ENCODE peak calls at places on chromosomes 12 and 14, in ten cellular contexts. O, F, P, I, K, Q, M, A, J and G are unnamed samples.

GRCh38 chr12:27332407-27333310 is at the start of gene BMAL2:
- DNase-seq in Q (peak), J (peak), I (peak), F (peak), P (peak), M (peak), A (peak), O (peak), K (peak), G (peak)

GRCh38 chr14:77036484-77037337 is 8.2 kb upstream of the IRF2BPL start:
- DNase-seq in O (no peak), P (no peak), A (peak), M (no peak), I (no peak), F (no peak), J (no peak), K (no peak), Q (no peak), G (no peak)

GRCh38 chr12:27966870-27967269 is 5.7 kb downstream of the PTHLH start:
- DNase-seq in K (no peak), P (no peak), A (peak), O (no peak), Q (no peak), F (no peak), J (no peak), I (peak), M (peak), G (no peak)

GRCh38 chr14:100376751-100377171 is 53.6 kb downstream of the SLC25A47 start:
- DNase-seq in I (peak), J (no peak), A (peak), P (no peak), K (no peak), M (peak), Q (no peak), O (no peak), F (peak), G (no peak)

GRCh38 chr14:100530270-100531072 is 56.7 kb downstream of the BEGAIN start:
- DNase-seq in A (no peak), J (no peak), I (no peak), F (no peak), O (peak), K (no peak), P (no peak), Q (no peak), M (no peak), G (peak)

GRCh38 chr12:14810953-14811483 is 3.0 kb downstream of the SMCO3 start:
- DNase-seq in M (peak), P (no peak), F (no peak), Q (no peak), K (no peak), A (peak), I (peak), O (no peak), J (no peak), G (no peak)

GRCh38 chr12:15772405-15773018 is 16.7 kb downstream of the EPS8 start:
- DNase-seq in A (peak), F (no peak), I (peak), O (no peak), K (no peak), Q (no peak), P (no peak), J (peak), M (peak), G (no peak)

GRCh38 chr12:50620050-50620974 is 115.5 kb downstream of the DIP2B start:
- DNase-seq in K (no peak), Q (no peak), P (no peak), O (no peak), I (peak), F (peak), J (peak), A (peak), M (peak), G (no peak)

GRCh38 chr12:120350576-120351350 is 18.2 kb downstream of the MSI1 start:
- DNase-seq in I (no peak), O (peak), Q (no peak), K (no peak), J (no peak), F (no peak), A (no peak), P (no peak), M (no peak), G (no peak)

GRCh38 chr12:29427964-29428363 is 47.0 kb upstream of the ERGIC2 start:
- DNase-seq in P (no peak), M (no peak), A (peak), F (no peak), K (no peak), J (no peak), Q (no peak), O (no peak), I (no peak), G (no peak)

GRCh38 chr12:111410229-111411186 is 4.8 kb downstream of the SH2B3 start:
- DNase-seq in Q (no peak), P (no peak), K (no peak), A (peak), I (no peak), M (peak), J (no peak), F (peak), O (no peak), G (peak)

GRCh38 chr14:53979747-53980642 is 23.4 kb upstream of the BMP4 start:
- DNase-seq in M (peak), J (no peak), O (no peak), I (peak), K (no peak), A (peak), P (no peak), Q (peak), F (peak), G (no peak)

GRCh38 chr12:117227000-117227653 is 36.9 kb upstream of the FBXO21 start:
- DNase-seq in A (no peak), O (no peak), M (no peak), I (no peak), F (no peak), P (no peak), K (no peak), J (no peak), Q (no peak), G (no peak)

GRCh38 chr12:121579981-121580868 is 598 bp downstream of the KDM2B start:
- DNase-seq in P (peak), Q (peak), J (peak), K (peak), M (peak), A (peak), F (peak), I (peak), O (peak), G (peak)

GRCh38 chr14:87944987-87945604 is 47.9 kb downstream of the GALC start:
- DNase-seq in O (no peak), F (no peak), A (peak), P (no peak), I (peak), J (peak), M (peak), K (no peak), Q (no peak), G (no peak)

GRCh38 chr12:98397323-98398105 is 117.9 kb upstream of the TMPO start:
- DNase-seq in O (peak), M (peak), I (peak), F (peak), J (peak), Q (peak), K (peak), P (peak), A (peak), G (peak)

GRCh38 chr14:39351708-39352107 is 80.5 kb downstream of the FBXO33 start:
- DNase-seq in I (peak), O (no peak), P (no peak), J (no peak), F (no peak), K (no peak), M (peak), A (peak), Q (no peak), G (no peak)

GRCh38 chr14:46580941-46581671 is 70.5 kb downstream of the RPL10L start:
- DNase-seq in K (peak), I (no peak), J (peak), A (peak), F (peak), O (no peak), M (peak), P (no peak), Q (peak), G (no peak)

GRCh38 chr14:103087343-103087835 is 3.4 kb downstream of the LBHD2 start:
- DNase-seq in O (no peak), Q (peak), J (no peak), M (no peak), P (no peak), F (peak), I (no peak), K (no peak), A (no peak), G (no peak)

GRCh38 chr14:94923771-94924170 is 153.9 kb upstream of the GSC start:
- DNase-seq in M (no peak), J (no peak), Q (no peak), K (no peak), I (no peak), A (no peak), O (no peak), P (no peak), F (no peak), G (no peak)

GRCh38 chr12:76024102-76024781 is 7.3 kb downstream of the PHLDA1 start:
- DNase-seq in O (no peak), I (peak), P (no peak), K (no peak), F (no peak), M (no peak), J (no peak), Q (no peak), A (peak), G (no peak)

GRCh38 chr12:100427078-100427477 is 46.6 kb upstream of the NR1H4 start:
- DNase-seq in O (no peak), Q (no peak), M (peak), K (no peak), J (no peak), F (no peak), P (no peak), I (peak), A (peak), G (no peak)

GRCh38 chr12:51865470-51865745 is 16.9 kb upstream of the FIGNL2 start:
- DNase-seq in A (no peak), I (no peak), O (peak), P (no peak), K (no peak), Q (no peak), F (no peak), M (no peak), J (no peak), G (no peak)

GRCh38 chr14:103731481-103731880 is 15.9 kb downstream of the ZFYVE21 start:
- DNase-seq in P (no peak), I (no peak), M (no peak), Q (no peak), O (no peak), F (no peak), A (no peak), J (no peak), K (no peak), G (no peak)

GRCh38 chr12:18383203-18383602 is 121.9 kb downstream of the PIK3C2G start:
- DNase-seq in J (peak), I (peak), M (peak), O (no peak), Q (no peak), K (no peak), A (peak), F (no peak), P (no peak), G (no peak)

GRCh38 chr12:18446245-18446644 is 184.9 kb downstream of the PIK3C2G start:
- DNase-seq in P (no peak), J (no peak), F (no peak), O (no peak), M (no peak), A (no peak), K (no peak), I (no peak), Q (no peak), G (no peak)

GRCh38 chr14:68293404-68293803 is 473.8 kb downstream of the RAD51B start:
- DNase-seq in O (no peak), P (no peak), I (no peak), K (no peak), Q (no peak), F (no peak), M (no peak), A (no peak), J (no peak), G (no peak)

GRCh38 chr12:55829967-55830600 is 697 bp upstream of the DNAJC14 start:
- DNase-seq in P (peak), F (peak), M (no peak), Q (peak), I (no peak), K (peak), A (no peak), O (peak), J (peak), G (peak)

GRCh38 chr12:126160912-126161311 is 1095.7 kb downstream of the AACS start:
- DNase-seq in F (no peak), M (no peak), P (no peak), O (no peak), Q (no peak), K (no peak), A (no peak), J (no peak), I (no peak), G (no peak)

GRCh38 chr12:91603060-91603459 is 420.4 kb upstream of the DCN start:
- DNase-seq in A (peak), I (no peak), K (no peak), M (peak), Q (no peak), F (no peak), J (no peak), P (no peak), O (no peak), G (no peak)

GRCh38 chr12:90827567-90827966 is 127.4 kb downstream of the CCER1 start:
- DNase-seq in F (no peak), J (no peak), K (no peak), A (no peak), P (no peak), Q (no peak), I (no peak), O (no peak), M (no peak), G (no peak)

GRCh38 chr12:103773109-103773905 is 67.7 kb downstream of the NT5DC3 start:
- DNase-seq in A (no peak), K (no peak), P (no peak), Q (no peak), J (no peak), I (peak), O (no peak), F (no peak), M (peak), G (no peak)

GRCh38 chr12:113295846-113296556 is 38.9 kb downstream of the SLC8B1 start:
- DNase-seq in P (no peak), K (no peak), J (no peak), O (no peak), Q (no peak), A (no peak), I (no peak), M (no peak), F (no peak), G (no peak)

GRCh38 chr12:84131076-84131475 is 781.5 kb downstream of the SLC6A15 start:
- DNase-seq in M (peak), Q (no peak), K (no peak), A (peak), I (peak), P (no peak), J (no peak), O (no peak), F (no peak), G (no peak)

GRCh38 chr12:40561395-40561966 is 130.8 kb upstream of the CNTN1 start:
- DNase-seq in K (no peak), Q (no peak), M (no peak), J (no peak), P (no peak), I (no peak), A (no peak), F (no peak), O (no peak), G (no peak)

GRCh38 chr12:40559865-40560264 is 132.4 kb upstream of the CNTN1 start:
- DNase-seq in K (no peak), I (no peak), O (no peak), F (no peak), Q (no peak), A (no peak), J (no peak), M (no peak), P (no peak), G (no peak)

GRCh38 chr12:40560848-40561247 is 131.4 kb upstream of the CNTN1 start:
- DNase-seq in P (no peak), F (no peak), I (no peak), A (no peak), O (no peak), M (no peak), Q (no peak), K (no peak), J (no peak), G (no peak)

GRCh38 chr12:40552868-40553267 is 139.4 kb upstream of the CNTN1 start:
- DNase-seq in K (no peak), J (no peak), M (no peak), A (no peak), F (no peak), O (no peak), I (no peak), P (no peak), Q (no peak), G (no peak)

GRCh38 chr12:40557980-40558379 is 134.3 kb upstream of the CNTN1 start:
- DNase-seq in F (no peak), J (no peak), O (no peak), M (no peak), Q (no peak), K (no peak), A (no peak), I (no peak), P (no peak), G (no peak)
- TF ChIP-seq CTCF in F (no peak), J (no peak), O (no peak), M (no peak), Q (no peak), K (no peak), A (no peak), I (no peak), P (no peak), G (no peak)

GRCh38 chr12:122610911-122611310 is 83.9 kb downstream of the KNTC1 start:
- DNase-seq in O (no peak), F (no peak), P (no peak), M (no peak), I (peak), A (no peak), Q (no peak), J (no peak), K (no peak), G (no peak)
- TF ChIP-seq CTCF in O (no peak), F (no peak), P (no peak), M (no peak), I (no peak), A (no peak), Q (no peak), J (no peak), K (no peak), G (no peak)

DNA sequence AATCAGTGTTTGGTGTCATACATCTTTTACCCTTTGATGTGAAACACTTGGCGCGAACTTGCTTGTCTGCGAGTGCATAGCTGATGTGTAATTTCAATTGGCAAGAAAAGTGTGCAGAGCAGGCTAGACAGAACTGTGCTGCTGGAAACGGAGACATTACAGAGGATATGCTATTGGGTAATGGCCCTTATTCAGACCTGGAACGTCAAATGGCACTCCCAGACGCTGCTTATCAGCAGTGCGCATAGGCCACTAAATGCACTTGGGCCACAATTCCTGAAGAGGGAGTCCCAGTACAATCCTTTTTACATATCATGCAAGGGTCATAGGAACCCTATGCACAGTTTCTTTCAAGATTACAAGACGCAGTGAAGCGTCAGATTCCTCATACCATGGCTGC is 15.7 kb upstream of the SLC10A1 start:
- DNase-seq in J (no peak), M (no peak), Q (no peak), K (no peak), P (no peak), I (no peak), F (no peak), O (no peak), A (no peak), G (no peak)
- TF ChIP-seq CTCF in J (no peak), M (no peak), Q (no peak), K (no peak), P (no peak), I (no peak), F (peak), O (no peak), A (no peak), G (no peak)

GRCh38 chr12:20549115-20549719 is 145.9 kb upstream of the SLCO1C1 start:
- DNase-seq in F (peak), M (peak), Q (peak), A (peak), J (peak), K (peak), O (no peak), I (peak), P (no peak), G (no peak)
- TF ChIP-seq CTCF in F (peak), M (peak), Q (peak), A (peak), J (peak), K (peak), O (peak), I (peak), P (no peak), G (no peak)

DNA sequence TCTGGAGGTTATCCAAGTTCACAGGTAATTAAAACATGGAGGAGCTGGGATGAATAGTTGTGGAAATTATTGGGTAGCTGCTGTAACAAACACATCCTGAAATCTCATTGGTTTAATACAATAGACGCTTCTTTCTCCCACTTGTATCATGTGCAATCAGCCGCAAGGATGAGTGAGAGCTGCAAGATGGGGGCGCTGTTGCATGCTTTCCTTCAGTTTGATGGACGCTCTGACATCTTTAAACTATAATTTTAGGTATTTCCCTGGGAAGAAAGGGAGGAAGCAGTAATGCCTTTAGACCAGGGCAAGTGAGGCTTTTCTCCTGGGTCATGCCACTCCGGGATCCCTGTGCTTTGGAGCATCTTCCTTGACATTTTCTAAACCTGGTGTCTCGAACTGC is 178.7 kb downstream of the PAWR start:
- DNase-seq in J (no peak), I (no peak), O (no peak), A (no peak), M (no peak), K (no peak), F (no peak), P (no peak), Q (peak), G (no peak)
- TF ChIP-seq CTCF in J (no peak), I (peak), O (no peak), A (peak), M (no peak), K (peak), F (no peak), P (no peak), Q (no peak), G (no peak)

DNA sequence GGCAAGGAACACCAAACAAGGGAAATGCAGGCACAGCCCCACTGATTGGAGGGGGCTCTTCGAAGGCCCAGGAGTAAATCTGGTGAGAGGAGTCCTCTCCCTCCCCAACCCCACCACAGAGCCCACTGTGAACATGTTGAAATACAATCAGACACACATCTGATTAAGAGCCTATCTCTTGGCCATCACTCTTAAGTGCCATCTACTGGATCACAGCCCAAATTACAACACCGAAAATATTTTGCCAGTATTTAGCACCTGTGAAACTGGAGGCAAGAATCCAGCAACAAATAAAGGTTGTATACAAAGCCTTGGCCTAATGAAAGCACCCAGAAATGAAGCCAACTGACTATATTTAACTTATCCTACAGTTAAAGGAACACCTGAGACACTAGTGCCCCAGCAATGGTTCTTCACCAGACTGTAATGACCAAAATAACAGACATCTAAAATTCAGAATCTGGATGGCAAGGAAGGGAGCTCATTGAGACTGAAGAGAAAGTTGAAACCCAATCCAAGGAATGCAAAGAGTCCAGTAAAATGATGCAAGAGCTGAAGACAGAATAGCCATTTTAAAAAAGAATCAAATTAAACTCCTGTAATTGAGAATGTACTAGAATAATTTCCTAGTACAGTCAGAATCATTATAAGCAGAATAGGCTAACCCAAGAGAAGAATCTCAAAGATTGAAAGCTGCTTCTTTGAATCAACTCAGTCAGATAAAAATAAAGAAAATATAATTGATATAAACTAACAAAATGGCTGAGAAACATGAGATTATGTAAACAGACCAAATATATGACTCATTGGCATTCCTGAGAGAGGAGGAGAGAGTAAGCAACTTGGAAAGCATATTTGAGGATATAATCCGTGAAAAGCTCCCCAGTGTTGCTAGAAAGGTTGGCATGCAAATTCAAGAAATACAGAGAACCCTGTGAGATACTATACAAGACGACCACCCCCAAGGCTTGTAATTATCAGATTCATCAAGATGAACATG is 1117.0 kb downstream of the FLRT2 start:
- DNase-seq in J (no peak), M (peak), A (peak), P (no peak), Q (no peak), I (peak), K (no peak), F (no peak), O (no peak), G (no peak)
- TF ChIP-seq CTCF in J (no peak), M (peak), A (no peak), P (peak), Q (peak), I (no peak), K (peak), F (no peak), O (no peak), G (no peak)